ENCODE peak calls at places on chromosome X, in five cellular contexts. R is H1, U is A549, W is HepG2, S is K562. G is an unnamed sample.
A peak's percentile ranks its signal among the peaks of the same experiment; 100 is the strongest.

GRCh38 chrX:40169193-40170086 is 71.7 kb upstream of the BCOR start:
- DNase-seq in R (peak; percentile 75), U (peak; percentile 73), W (peak; percentile 70), S (peak; percentile 58), G (peak; percentile 78)

GRCh38 chrX:119455264-119455663 is 13.0 kb upstream of the SLC25A5 start:
- DNase-seq in R (no peak), U (no peak), W (no peak), S (no peak), G (no peak)

GRCh38 chrX:47873123-47873522 is 36.4 kb downstream of the ZNF81 start:
- DNase-seq in R (no peak), U (no peak), W (no peak), S (no peak), G (no peak)

GRCh38 chrX:72003811-72004750 is 93.4 kb downstream of the NHSL2 start:
- DNase-seq in R (peak; percentile 49), U (no peak), W (no peak), S (no peak), G (peak; percentile 45)

GRCh38 chrX:46324166-46324565 is 221.1 kb downstream of the ZNF674 start:
- DNase-seq in R (no peak), U (no peak), W (no peak), S (no peak), G (no peak)

GRCh38 chrX:20412871-20413486 is 146.3 kb upstream of the RPS6KA3 start:
- DNase-seq in R (no peak), U (no peak), W (no peak), S (no peak), G (no peak)

GRCh38 chrX:45517090-45517973 is 316.7 kb upstream of the DIPK2B start:
- DNase-seq in R (no peak), U (no peak), W (peak; percentile 16), S (no peak), G (peak; percentile 58)

GRCh38 chrX:107324493-107325310 is 118.3 kb downstream of the DNAAF6 start:
- DNase-seq in R (peak; percentile 68), U (peak; percentile 8), W (no peak), S (peak; percentile 31), G (peak; percentile 2)

GRCh38 chrX:10112510-10112909 is 44.3 kb upstream of the CLCN4 start:
- DNase-seq in R (no peak), U (no peak), W (no peak), S (no peak), G (no peak)

GRCh38 chrX:49071877-49072711 is 1.7 kb downstream of the PRAF2 start:
- DNase-seq in R (peak; percentile 65), U (no peak), W (no peak), S (peak; percentile 31), G (peak; percentile 81)

GRCh38 chrX:24025741-24026402 is 1.1 kb downstream of the KLHL15 start:
- DNase-seq in R (no peak), U (peak; percentile 33), W (no peak), S (no peak), G (peak; percentile 51)

GRCh38 chrX:5595570-5595969 is 633.1 kb downstream of the NLGN4X start:
- DNase-seq in R (no peak), U (no peak), W (no peak), S (no peak), G (no peak)

GRCh38 chrX:154019633-154020499 is at the start of gene IRAK1:
- DNase-seq in R (no peak), U (peak; percentile 47), W (no peak), S (peak; percentile 86), G (peak; percentile 37)

GRCh38 chrX:49995795-49996455 is 73.5 kb downstream of the CLCN5 start:
- DNase-seq in R (no peak), U (no peak), W (peak; percentile 1), S (no peak), G (no peak)

GRCh38 chrX:70398899-70399298 is 24.2 kb upstream of the GDPD2 start:
- DNase-seq in R (no peak), U (no peak), W (peak; percentile 45), S (no peak), G (peak; percentile 47)

GRCh38 chrX:27463187-27463586 is at the start of gene PPP4R3C:
- DNase-seq in R (no peak), U (no peak), W (no peak), S (no peak), G (no peak)

GRCh38 chrX:42673411-42673810 is 104.6 kb downstream of the PPP1R2C start:
- DNase-seq in R (no peak), U (no peak), W (no peak), S (no peak), G (no peak)

GRCh38 chrX:129682979-129683378 is 28.2 kb upstream of the APLN start:
- DNase-seq in R (no peak), U (no peak), W (no peak), S (no peak), G (no peak)

GRCh38 chrX:9955506-9955905 is 11.7 kb upstream of the CLDN34 start:
- DNase-seq in R (no peak), U (no peak), W (no peak), S (no peak), G (no peak)

GRCh38 chrX:132837971-132838370 is 120.5 kb downstream of the HS6ST2 start:
- DNase-seq in R (no peak), U (no peak), W (no peak), S (no peak), G (no peak)

GRCh38 chrX:132842839-132843238 is 115.6 kb downstream of the HS6ST2 start:
- DNase-seq in R (no peak), U (no peak), W (no peak), S (no peak), G (no peak)

GRCh38 chrX:132843387-132843786 is 115.0 kb downstream of the HS6ST2 start:
- DNase-seq in R (no peak), U (no peak), W (no peak), S (no peak), G (no peak)
- TF ChIP-seq JUN in R (no peak), U (no peak), W (no peak), S (no peak), G (no peak)

GRCh38 chrX:55796496-55796895 is 78.9 kb downstream of the RRAGB start:
- DNase-seq in R (no peak), U (no peak), W (no peak), S (no peak), G (no peak)

DNA sequence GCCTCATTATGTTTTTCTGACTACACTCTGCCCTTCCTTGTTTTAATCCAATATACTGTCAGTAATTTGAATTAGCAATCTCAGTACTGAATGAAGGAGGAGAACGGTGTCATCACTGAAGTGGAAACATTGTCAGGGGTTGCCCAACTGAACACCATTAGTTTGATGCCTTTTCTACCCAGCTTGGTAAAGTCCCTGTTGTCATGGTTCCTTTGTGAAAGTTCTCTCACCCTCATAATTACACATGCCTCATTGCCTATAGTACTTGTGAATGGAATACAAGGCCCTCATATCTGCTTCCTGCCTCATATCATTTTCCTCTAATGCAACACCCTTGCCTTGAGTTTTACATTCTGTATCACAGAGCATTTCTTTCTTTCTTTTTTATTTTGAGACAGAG is 76.9 kb downstream of the RRAGB start:
- DNase-seq in R (no peak), U (no peak), W (no peak), S (no peak), G (no peak)
- H3K9me3 ChIP-seq in R (no peaks in the 10 kb centered on the region), U (no peaks in the 10 kb centered on the region), W (no peaks in the 10 kb centered on the region), S (no peaks in the 10 kb centered on the region), G (no peaks in the 10 kb centered on the region)

GRCh38 chrX:110671068-110671803 is 124.4 kb downstream of the CHRDL1 start:
- DNase-seq in R (no peak), U (no peak), W (no peak), S (no peak), G (no peak)
- TF ChIP-seq JUN in R (no peak), U (no peak), W (no peak), S (no peak), G (no peak)

DNA sequence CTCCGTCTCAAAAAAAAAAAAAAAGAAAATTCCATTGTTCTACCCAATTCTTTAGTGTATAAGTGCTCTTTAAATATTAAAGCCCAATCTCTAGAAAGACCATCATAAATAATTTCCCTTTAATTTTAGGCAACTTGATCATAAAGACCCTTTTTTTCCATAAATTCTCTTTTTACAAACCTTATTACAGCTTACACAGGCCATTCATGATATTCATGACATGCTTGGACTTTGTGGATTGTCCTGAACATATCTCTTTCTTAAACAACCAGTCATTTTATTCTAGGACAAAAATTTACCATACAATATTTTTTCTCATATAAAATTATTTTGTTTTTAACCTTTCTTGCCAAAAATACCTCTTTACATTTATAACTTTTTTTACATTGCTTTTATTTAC is 30.5 kb downstream of the TLR8 start:
- DNase-seq in R (no peak), U (no peak), W (no peak), S (no peak), G (no peak)
- H3K9me3 ChIP-seq in R (no peaks in the 10 kb centered on the region), U (no peaks in the 10 kb centered on the region), W (no peaks in the 10 kb centered on the region), S (no peaks in the 10 kb centered on the region), G (no peaks in the 10 kb centered on the region)

G was measured in endothelial cell of umbilical vein.